ENCODE peak calls at places on chromosomes 5 and 9, in eight cellular contexts. A is K562, C is heart left ventricle, Z is IMR-90, F is Peyer's patch, M is adipocyte, G is heart right ventricle, V is MM.1S. O is an unnamed sample.

GRCh38 chr5:168307022-168307421 is 15.6 kb downstream of the WWC1 start:
- DNase-seq in A (no peak), C (no peak), Z (no peak), F (no peak), M (no peak), G (no peak), V (no peak), O (no peak)

GRCh38 chr5:133854554-133854953 is 113.9 kb downstream of the C5orf15 start:
- DNase-seq in A (no peak), C (no peak), Z (no peak), F (no peak), M (no peak), G (no peak), V (no peak), O (peak; percentile 30)

GRCh38 chr9:77516781-77517180 is 131.3 kb downstream of the GNA14 start:
- DNase-seq in A (no peak), C (no peak), Z (no peak), F (no peak), M (no peak), G (no peak), V (no peak), O (no peak)

GRCh38 chr5:149672701-149673455 is 57.2 kb upstream of the PPARGC1B start:
- DNase-seq in A (no peak), C (no peak), Z (no peak), F (no peak), M (no peak), G (no peak), V (no peak), O (no peak)

GRCh38 chr5:172724203-172724602 is 46.8 kb downstream of the DUSP1 start:
- DNase-seq in A (no peak), C (no peak), Z (no peak), F (no peak), M (no peak), G (no peak), V (no peak), O (no peak)

GRCh38 chr5:98769006-98769255 is 4.5 kb upstream of the RGMB start:
- DNase-seq in A (no peak), C (peak; percentile 51), Z (no peak), F (no peak), M (peak; percentile 90), G (peak; percentile 48), V (peak; percentile 17), O (peak; percentile 64)

GRCh38 chr5:117829646-117830045 is 1158.7 kb downstream of the DTWD2 start:
- DNase-seq in A (no peak), C (no peak), Z (no peak), F (no peak), M (no peak), G (no peak), V (no peak), O (no peak)

GRCh38 chr5:138463335-138464017 is 1.8 kb upstream of the EGR1 start:
- DNase-seq in A (peak; percentile 75), C (no peak), Z (no peak), F (no peak), M (no peak), G (no peak), V (no peak), O (no peak)

GRCh38 chr9:127664678-127665507 is 41.9 kb upstream of the CFAP157 start:
- DNase-seq in A (no peak), C (no peak), Z (peak; percentile 13), F (no peak), M (peak; percentile 70), G (no peak), V (no peak), O (no peak)

GRCh38 chr5:29148581-29148980 is 2044.9 kb upstream of the CDH6 start:
- DNase-seq in A (no peak), C (no peak), Z (no peak), F (no peak), M (no peak), G (no peak), V (no peak), O (no peak)

GRCh38 chr5:143400541-143401252 is 2.8 kb downstream of the NR3C1 start:
- DNase-seq in A (peak; percentile 14), C (peak; percentile 23), Z (peak; percentile 60), F (no peak), M (peak; percentile 67), G (peak; percentile 17), V (peak; percentile 70), O (no peak)

GRCh38 chr5:36876965-36877666 is 547 bp downstream of the NIPBL start:
- DNase-seq in A (peak; percentile 76), C (peak; percentile 59), Z (peak; percentile 56), F (peak; percentile 61), M (peak; percentile 81), G (peak; percentile 46), V (peak; percentile 69), O (peak; percentile 68)

GRCh38 chr5:36876389-36876964 is at the start of gene NIPBL:
- DNase-seq in A (peak; percentile 98), C (peak; percentile 93), Z (peak; percentile 94), F (peak; percentile 93), M (peak; percentile 98), G (peak; percentile 93), V (peak; percentile 91), O (peak; percentile 91)

GRCh38 chr5:36875051-36875788 is 1.3 kb upstream of the NIPBL start:
- DNase-seq in A (peak; percentile 82), C (peak; percentile 64), Z (peak; percentile 39), F (peak; percentile 59), M (peak; percentile 82), G (peak; percentile 52), V (peak; percentile 31), O (peak; percentile 73)

GRCh38 chr5:36874465-36874864 is 2.1 kb upstream of the NIPBL start:
- DNase-seq in A (peak; percentile 30), C (no peak), Z (no peak), F (no peak), M (peak; percentile 21), G (no peak), V (no peak), O (no peak)

GRCh38 chr5:36875789-36876388 is 680 bp upstream of the NIPBL start:
- DNase-seq in A (peak; percentile 90), C (peak; percentile 85), Z (peak; percentile 78), F (peak; percentile 78), M (peak; percentile 95), G (peak; percentile 80), V (peak; percentile 86), O (peak; percentile 81)
- H3K4me1 ChIP-seq in A (peaks cover 9% of the 10 kb centered on the region), C (peaks cover 45% of the 10 kb centered on the region), Z (no peaks in the 10 kb centered on the region), F (no peaks in the 10 kb centered on the region), M (peaks cover 39% of the 10 kb centered on the region), G (peaks cover 40% of the 10 kb centered on the region), V (peaks cover 39% of the 10 kb centered on the region), O (peaks cover 38% of the 10 kb centered on the region)

GRCh38 chr5:170601608-170602007 is 97.8 kb downstream of the KCNIP1 start:
- DNase-seq in A (no peak), C (no peak), Z (no peak), F (no peak), M (no peak), G (no peak), V (no peak), O (no peak)

GRCh38 chr5:170596482-170596881 is 92.7 kb downstream of the KCNIP1 start:
- DNase-seq in A (no peak), C (no peak), Z (no peak), F (no peak), M (no peak), G (no peak), V (no peak), O (no peak)

GRCh38 chr5:170603101-170603500 is 99.3 kb downstream of the KCNIP1 start:
- DNase-seq in A (no peak), C (no peak), Z (no peak), F (no peak), M (no peak), G (no peak), V (no peak), O (no peak)

GRCh38 chr5:170597109-170597741 is 93.4 kb downstream of the KCNIP1 start:
- DNase-seq in A (no peak), C (no peak), Z (peak; percentile 73), F (no peak), M (peak; percentile 38), G (no peak), V (no peak), O (no peak)

GRCh38 chr5:170597876-170598275 is 94.1 kb downstream of the KCNIP1 start:
- DNase-seq in A (no peak), C (no peak), Z (no peak), F (no peak), M (no peak), G (peak; percentile 37), V (no peak), O (no peak)
- H3K4me3 ChIP-seq in A (no peak overlapping the region), C (no peak overlapping the region), Z (no peak overlapping the region), F (no peak overlapping the region), M (peak overlapping the region; percentile 3), G (no peak overlapping the region), V (no peak overlapping the region), O (no peak overlapping the region)

DNA sequence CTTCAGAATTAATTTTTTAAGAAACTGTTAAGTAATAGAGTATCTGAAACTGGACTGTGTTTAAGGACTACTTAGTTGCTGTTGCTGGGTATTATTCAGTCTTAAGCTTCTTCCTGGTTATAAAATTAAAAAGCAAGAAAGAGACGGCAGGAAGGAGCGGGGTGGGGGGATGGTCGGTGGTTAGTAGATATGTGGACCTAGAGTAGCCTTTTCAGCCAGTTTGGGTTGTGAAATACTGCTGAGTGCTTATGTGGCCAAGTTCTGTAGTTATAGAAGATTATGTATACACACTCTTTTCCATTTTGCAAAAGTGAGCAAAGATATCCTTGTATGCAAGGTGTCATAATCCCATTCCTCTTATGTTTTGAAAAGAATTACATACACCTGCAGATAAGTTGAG is 28.5 kb downstream of the TRIO start:
- DNase-seq in A (no peak), C (no peak), Z (peak; percentile 85), F (peak; percentile 41), M (peak; percentile 80), G (no peak), V (no peak), O (no peak)
- H3K4me1 ChIP-seq in A (no peaks in the 10 kb centered on the region), C (peaks cover 61% of the 10 kb centered on the region), Z (peaks cover 40% of the 10 kb centered on the region), F (peaks cover 12% of the 10 kb centered on the region), M (peaks cover 69% of the 10 kb centered on the region), G (peaks cover 66% of the 10 kb centered on the region), V (no peaks in the 10 kb centered on the region), O (peaks cover 64% of the 10 kb centered on the region)

GRCh38 chr9:109779711-109780452 is at the start of gene PALM2AKAP2:
- DNase-seq in A (peak; percentile 2), C (peak; percentile 78), Z (peak; percentile 68), F (no peak), M (peak; percentile 89), G (peak; percentile 70), V (peak; percentile 33), O (peak; percentile 74)

GRCh38 chr9:109780453-109781033 is 545 bp downstream of the PALM2AKAP2 start:
- DNase-seq in A (no peak), C (no peak), Z (no peak), F (no peak), M (peak; percentile 64), G (no peak), V (no peak), O (no peak)

GRCh38 chr9:109776391-109776790 is 3.6 kb upstream of the PALM2AKAP2 start:
- DNase-seq in A (no peak), C (no peak), Z (no peak), F (no peak), M (no peak), G (no peak), V (no peak), O (no peak)

GRCh38 chr9:109781086-109781485 is 1.1 kb downstream of the PALM2AKAP2 start:
- DNase-seq in A (no peak), C (no peak), Z (no peak), F (no peak), M (peak; percentile 72), G (no peak), V (no peak), O (no peak)

GRCh38 chr9:109781541-109782197 is 1.7 kb downstream of the PALM2AKAP2 start:
- DNase-seq in A (no peak), C (no peak), Z (peak; percentile 55), F (no peak), M (peak; percentile 47), G (peak; percentile 31), V (no peak), O (no peak)
- H3K4me3 ChIP-seq in A (no peak overlapping the region), C (no peak overlapping the region), Z (peak overlapping the region; percentile 90), F (no peak overlapping the region), M (peak overlapping the region; percentile 93), G (peak overlapping the region; percentile 74), V (no peak overlapping the region), O (peak overlapping the region; percentile 70)

GRCh38 chr9:131732636-131733340 is 7.1 kb downstream of the RAPGEF1 start:
- DNase-seq in A (no peak), C (no peak), Z (no peak), F (peak; percentile 77), M (no peak), G (no peak), V (no peak), O (no peak)
- H3K4me1 ChIP-seq in A (peaks cover 15% of the 10 kb centered on the region), C (peaks cover 78% of the 10 kb centered on the region), Z (peaks cover 42% of the 10 kb centered on the region), F (peaks cover 44% of the 10 kb centered on the region), M (peaks cover 72% of the 10 kb centered on the region), G (peaks cover 91% of the 10 kb centered on the region), V (peaks cover 83% of the 10 kb centered on the region), O (peaks cover 94% of the 10 kb centered on the region)